ENCODE peak calls at places on chromosomes 2 and 18, in five cellular contexts. One of them, this sample, is unnamed.

GRCh38 chr18:63220903-63221302 is 98.7 kb downstream of the BCL2 start:
- DNase-seq in AG10803: no peak
- DNase-seq in tibial artery: no peak
- DNase-seq in astrocyte of the spinal cord: no peak
- DNase-seq in neural progenitor cell: no peak
- DNase-seq in this sample: no peak

GRCh38 chr2:33000986-33001385 is 54.2 kb downstream of the LTBP1 start:
- DNase-seq in AG10803: peak
- DNase-seq in tibial artery: no peak
- DNase-seq in astrocyte of the spinal cord: peak
- DNase-seq in neural progenitor cell: no peak
- DNase-seq in this sample: no peak

GRCh38 chr18:62187543-62188378 is 706 bp downstream of the RELCH start:
- DNase-seq in AG10803: peak
- DNase-seq in tibial artery: peak
- DNase-seq in astrocyte of the spinal cord: peak
- DNase-seq in neural progenitor cell: peak
- DNase-seq in this sample: no peak

GRCh38 chr2:207039225-207039624 is 99.9 kb downstream of the CPO start:
- DNase-seq in AG10803: no peak
- DNase-seq in tibial artery: no peak
- DNase-seq in astrocyte of the spinal cord: no peak
- DNase-seq in neural progenitor cell: no peak
- DNase-seq in this sample: no peak

GRCh38 chr2:207819021-207819687 is 49.4 kb upstream of the FZD5 start:
- DNase-seq in AG10803: no peak
- DNase-seq in tibial artery: no peak
- DNase-seq in astrocyte of the spinal cord: no peak
- DNase-seq in neural progenitor cell: no peak
- DNase-seq in this sample: no peak

GRCh38 chr18:13611616-13612110 is 114.7 kb downstream of the FAM210A start:
- DNase-seq in AG10803: peak
- DNase-seq in tibial artery: peak
- DNase-seq in astrocyte of the spinal cord: peak
- DNase-seq in neural progenitor cell: no peak
- DNase-seq in this sample: peak

GRCh38 chr2:103232882-103233281 is 471.1 kb downstream of the TMEM182 start:
- DNase-seq in AG10803: no peak
- DNase-seq in tibial artery: no peak
- DNase-seq in astrocyte of the spinal cord: no peak
- DNase-seq in neural progenitor cell: no peak
- DNase-seq in this sample: no peak

GRCh38 chr2:8622924-8623465 is 58.9 kb upstream of the ID2 start:
- DNase-seq in AG10803: no peak
- DNase-seq in tibial artery: no peak
- DNase-seq in astrocyte of the spinal cord: no peak
- DNase-seq in neural progenitor cell: no peak
- DNase-seq in this sample: no peak

GRCh38 chr2:3643371-3644245 is 14.4 kb upstream of the ALLC start:
- DNase-seq in AG10803: no peak
- DNase-seq in tibial artery: peak
- DNase-seq in astrocyte of the spinal cord: no peak
- DNase-seq in neural progenitor cell: no peak
- DNase-seq in this sample: peak

GRCh38 chr2:220779918-220780317 is 792.2 kb downstream of the EPHA4 start:
- DNase-seq in AG10803: peak
- DNase-seq in tibial artery: no peak
- DNase-seq in astrocyte of the spinal cord: peak
- DNase-seq in neural progenitor cell: no peak
- DNase-seq in this sample: no peak

GRCh38 chr2:235050992-235051351 is 99.2 kb downstream of the SH3BP4 start:
- DNase-seq in AG10803: peak
- DNase-seq in tibial artery: peak
- DNase-seq in astrocyte of the spinal cord: peak
- DNase-seq in neural progenitor cell: peak
- DNase-seq in this sample: peak

GRCh38 chr2:230949966-230950832 is 25.2 kb upstream of the GPR55 start:
- DNase-seq in AG10803: no peak
- DNase-seq in tibial artery: no peak
- DNase-seq in astrocyte of the spinal cord: no peak
- DNase-seq in neural progenitor cell: no peak
- DNase-seq in this sample: no peak

GRCh38 chr2:53880756-53881155 is 21.0 kb upstream of the GPR75 start:
- DNase-seq in AG10803: peak
- DNase-seq in tibial artery: no peak
- DNase-seq in astrocyte of the spinal cord: peak
- DNase-seq in neural progenitor cell: no peak
- DNase-seq in this sample: no peak

GRCh38 chr2:240557808-240558207 is at the start of gene ANKMY1:
- DNase-seq in AG10803: peak
- DNase-seq in tibial artery: peak
- DNase-seq in astrocyte of the spinal cord: peak
- DNase-seq in neural progenitor cell: peak
- DNase-seq in this sample: peak

GRCh38 chr2:25279091-25279651 is 62.6 kb downstream of the DNMT3A start:
- DNase-seq in AG10803: peak
- DNase-seq in tibial artery: peak
- DNase-seq in astrocyte of the spinal cord: no peak
- DNase-seq in neural progenitor cell: no peak
- DNase-seq in this sample: peak

GRCh38 chr2:61266653-61267505 is 104.9 kb downstream of the C2orf74 start:
- DNase-seq in AG10803: no peak
- DNase-seq in tibial artery: no peak
- DNase-seq in astrocyte of the spinal cord: no peak
- DNase-seq in neural progenitor cell: no peak
- DNase-seq in this sample: no peak

GRCh38 chr18:41853280-41853679 is 101.8 kb upstream of the PIK3C3 start:
- DNase-seq in AG10803: no peak
- DNase-seq in tibial artery: no peak
- DNase-seq in astrocyte of the spinal cord: no peak
- DNase-seq in neural progenitor cell: no peak
- DNase-seq in this sample: no peak

GRCh38 chr18:69557246-69557781 is 156.6 kb downstream of the DOK6 start:
- DNase-seq in AG10803: no peak
- DNase-seq in tibial artery: no peak
- DNase-seq in astrocyte of the spinal cord: no peak
- DNase-seq in neural progenitor cell: peak
- DNase-seq in this sample: no peak

GRCh38 chr2:38960609-38961320 is 71.1 kb downstream of the ARHGEF33 start:
- DNase-seq in AG10803: no peak
- DNase-seq in tibial artery: no peak
- DNase-seq in astrocyte of the spinal cord: no peak
- DNase-seq in neural progenitor cell: no peak
- DNase-seq in this sample: peak
- H3K4me3 ChIP-seq in AG10803: peak
- H3K4me3 ChIP-seq in tibial artery: peak
- H3K4me3 ChIP-seq in astrocyte of the spinal cord: peak
- H3K4me3 ChIP-seq in neural progenitor cell: no peak
- H3K4me3 ChIP-seq in this sample: no peak

GRCh38 chr2:191686079-191686478 is 8.1 kb downstream of the NABP1 start:
- DNase-seq in AG10803: no peak
- DNase-seq in tibial artery: no peak
- DNase-seq in astrocyte of the spinal cord: no peak
- DNase-seq in neural progenitor cell: no peak
- DNase-seq in this sample: no peak

GRCh38 chr2:191680639-191681038 is 2.7 kb downstream of the NABP1 start:
- DNase-seq in AG10803: no peak
- DNase-seq in tibial artery: no peak
- DNase-seq in astrocyte of the spinal cord: no peak
- DNase-seq in neural progenitor cell: no peak
- DNase-seq in this sample: no peak

GRCh38 chr2:191679818-191680600 is 2.1 kb downstream of the NABP1 start:
- DNase-seq in AG10803: peak
- DNase-seq in tibial artery: no peak
- DNase-seq in astrocyte of the spinal cord: peak
- DNase-seq in neural progenitor cell: no peak
- DNase-seq in this sample: no peak

GRCh38 chr2:191678437-191679110 is 638 bp downstream of the NABP1 start:
- DNase-seq in AG10803: no peak
- DNase-seq in tibial artery: peak
- DNase-seq in astrocyte of the spinal cord: no peak
- DNase-seq in neural progenitor cell: peak
- DNase-seq in this sample: peak

GRCh38 chr2:191682148-191682547 is 4.2 kb downstream of the NABP1 start:
- DNase-seq in AG10803: no peak
- DNase-seq in tibial artery: no peak
- DNase-seq in astrocyte of the spinal cord: no peak
- DNase-seq in neural progenitor cell: no peak
- DNase-seq in this sample: no peak
- H3K4me3 ChIP-seq in AG10803: peak
- H3K4me3 ChIP-seq in tibial artery: no peak
- H3K4me3 ChIP-seq in astrocyte of the spinal cord: no peak
- H3K4me3 ChIP-seq in neural progenitor cell: no peak
- H3K4me3 ChIP-seq in this sample: no peak

GRCh38 chr2:96431319-96431718 is 73.8 kb downstream of the NEURL3 start:
- DNase-seq in AG10803: no peak
- DNase-seq in tibial artery: no peak
- DNase-seq in astrocyte of the spinal cord: no peak
- DNase-seq in neural progenitor cell: no peak
- DNase-seq in this sample: no peak

GRCh38 chr2:96436416-96436815 is 68.7 kb downstream of the NEURL3 start:
- DNase-seq in AG10803: no peak
- DNase-seq in tibial artery: no peak
- DNase-seq in astrocyte of the spinal cord: no peak
- DNase-seq in neural progenitor cell: no peak
- DNase-seq in this sample: no peak

GRCh38 chr2:96427917-96428316 is 77.2 kb downstream of the NEURL3 start:
- DNase-seq in AG10803: peak
- DNase-seq in tibial artery: no peak
- DNase-seq in astrocyte of the spinal cord: peak
- DNase-seq in neural progenitor cell: no peak
- DNase-seq in this sample: no peak

GRCh38 chr2:96427169-96427568 is 78.0 kb downstream of the NEURL3 start:
- DNase-seq in AG10803: no peak
- DNase-seq in tibial artery: no peak
- DNase-seq in astrocyte of the spinal cord: no peak
- DNase-seq in neural progenitor cell: no peak
- DNase-seq in this sample: no peak

GRCh38 chr2:96430394-96430988 is 74.7 kb downstream of the NEURL3 start:
- DNase-seq in AG10803: no peak
- DNase-seq in tibial artery: no peak
- DNase-seq in astrocyte of the spinal cord: no peak
- DNase-seq in neural progenitor cell: no peak
- DNase-seq in this sample: no peak
- H3K4me3 ChIP-seq in AG10803: no peak
- H3K4me3 ChIP-seq in tibial artery: no peak
- H3K4me3 ChIP-seq in astrocyte of the spinal cord: no peak
- H3K4me3 ChIP-seq in neural progenitor cell: no peak
- H3K4me3 ChIP-seq in this sample: no peak

GRCh38 chr2:227474406-227474805 is 2.5 kb downstream of the AGFG1 start:
- DNase-seq in AG10803: no peak
- DNase-seq in tibial artery: no peak
- DNase-seq in astrocyte of the spinal cord: no peak
- DNase-seq in neural progenitor cell: no peak
- DNase-seq in this sample: no peak
- H3K4me3 ChIP-seq in AG10803: no peak
- H3K4me3 ChIP-seq in tibial artery: peak
- H3K4me3 ChIP-seq in astrocyte of the spinal cord: no peak
- H3K4me3 ChIP-seq in neural progenitor cell: peak
- H3K4me3 ChIP-seq in this sample: no peak

This sample was measured in aorta.